ENCODE peak calls at places on chromosomes 1 and 21, in ten cellular contexts. V is dorsolateral prefrontal cortex, E is cardiac muscle cell, G is bronchial epithelial cell, S is epithelial cell of esophagus, Q is colonic mucosa, W is AG09309, T is osteoblast, P is uterus, Z is fibroblast of pulmonary artery. I is an unnamed sample.

GRCh38 chr1:71753746-71754145 is 528.6 kb downstream of the NEGR1 start:
- DNase-seq in W (no peak), G (no peak), T (no peak), E (no peak), V (no peak), Q (no peak), S (no peak), Z (no peak), P (no peak), I (no peak)

GRCh38 chr1:226711976-226712778 is 26.9 kb downstream of the ITPKB start:
- DNase-seq in T (no peak), Z (no peak), G (no peak), S (no peak), V (no peak), P (no peak), W (no peak), Q (no peak), E (no peak), I (no peak)

GRCh38 chr1:156641761-156642264 is at the start of gene BCAN:
- DNase-seq in Z (peak), W (no peak), S (no peak), E (peak), Q (no peak), V (peak), G (no peak), P (peak), T (peak), I (peak)

GRCh38 chr1:110319332-110320167 is 19.6 kb upstream of the RBM15 start:
- DNase-seq in Q (no peak), S (peak), P (no peak), E (no peak), V (no peak), Z (peak), W (no peak), G (peak), T (no peak), I (no peak)

GRCh38 chr1:226939439-226940028 is 560 bp upstream of the COQ8A start:
- DNase-seq in Z (no peak), G (no peak), V (peak), T (peak), S (peak), Q (peak), E (peak), W (no peak), P (peak), I (peak)

GRCh38 chr21:16563795-16564194 is 834.0 kb downstream of the USP25 start:
- DNase-seq in T (no peak), E (peak), Z (peak), P (no peak), V (no peak), W (no peak), Q (no peak), S (no peak), G (no peak), I (no peak)

GRCh38 chr1:65820983-65821382 is 28.3 kb downstream of the PDE4B start:
- DNase-seq in Z (peak), P (no peak), W (peak), Q (no peak), T (peak), V (no peak), E (peak), G (peak), S (peak), I (no peak)

GRCh38 chr1:203186446-203187305 is at the start of gene CHI3L1:
- DNase-seq in E (peak), Q (no peak), Z (peak), S (peak), W (no peak), T (peak), G (peak), P (peak), V (no peak), I (no peak)

GRCh38 chr1:171676823-171677222 is 24.3 kb upstream of the MYOC start:
- DNase-seq in S (no peak), G (no peak), E (no peak), W (no peak), Z (no peak), V (no peak), T (no peak), Q (peak), P (no peak), I (no peak)

GRCh38 chr1:19730793-19731192 is 66.1 kb downstream of the HTR6 start:
- DNase-seq in T (no peak), W (no peak), P (no peak), V (no peak), Z (no peak), G (no peak), E (no peak), Q (no peak), S (no peak), I (no peak)

GRCh38 chr21:18832950-18833349 is 429.4 kb upstream of the TMPRSS15 start:
- DNase-seq in Z (peak), V (no peak), Q (no peak), E (peak), T (no peak), P (no peak), S (peak), G (peak), W (no peak), I (no peak)

GRCh38 chr1:57307382-57307781 is 116.5 kb downstream of the DAB1 start:
- DNase-seq in Q (peak), S (peak), G (peak), W (no peak), E (no peak), V (no peak), Z (no peak), P (no peak), T (no peak), I (no peak)

GRCh38 chr21:26801524-26801923 is 43.7 kb downstream of the ADAMTS1 start:
- DNase-seq in E (peak), V (no peak), P (no peak), Z (peak), T (no peak), S (no peak), W (peak), Q (no peak), G (no peak), I (no peak)

GRCh38 chr1:228400692-228401454 is 5.8 kb downstream of the TRIM11 start:
- DNase-seq in Z (no peak), Q (no peak), W (no peak), T (peak), P (no peak), E (no peak), G (no peak), V (no peak), S (no peak), I (no peak)

GRCh38 chr1:109658533-109659051 is 2.7 kb downstream of the GSTM4 start:
- DNase-seq in E (no peak), W (no peak), P (no peak), S (no peak), Q (no peak), V (no peak), G (no peak), Z (no peak), T (no peak), I (no peak)

GRCh38 chr21:31553461-31553860 is 106.0 kb upstream of the SOD1 start:
- DNase-seq in V (no peak), Q (no peak), T (no peak), S (no peak), G (no peak), Z (no peak), E (no peak), P (no peak), W (no peak), I (no peak)

GRCh38 chr1:65476327-65476726 is 55.9 kb downstream of the LEPR start:
- DNase-seq in Z (no peak), Q (no peak), V (no peak), T (no peak), S (no peak), G (no peak), W (no peak), E (no peak), P (no peak), I (no peak)

GRCh38 chr1:24308365-24309015 is 10.7 kb upstream of the GRHL3 start:
- DNase-seq in E (peak), V (no peak), Z (peak), W (no peak), S (no peak), P (no peak), G (no peak), Q (no peak), T (peak), I (no peak)

GRCh38 chr1:184870319-184870718 is 104.0 kb downstream of the NIBAN1 start:
- DNase-seq in Z (no peak), E (no peak), V (no peak), G (no peak), W (no peak), T (no peak), P (no peak), Q (no peak), S (no peak), I (no peak)

GRCh38 chr1:97412737-97413136 is 508.1 kb downstream of the DPYD start:
- DNase-seq in Z (no peak), S (peak), T (peak), V (no peak), Q (no peak), G (peak), P (no peak), W (no peak), E (peak), I (no peak)

GRCh38 chr21:46634427-46634826 is 1.0 kb upstream of the PRMT2 start:
- DNase-seq in W (no peak), S (no peak), P (no peak), Q (peak), V (no peak), G (no peak), T (no peak), E (no peak), Z (no peak), I (no peak)

GRCh38 chr21:46636550-46637289 is 1.2 kb downstream of the PRMT2 start:
- DNase-seq in T (no peak), V (no peak), S (no peak), Q (no peak), Z (no peak), P (no peak), E (no peak), G (no peak), W (no peak), I (no peak)

GRCh38 chr21:46636181-46636512 is 673 bp downstream of the PRMT2 start:
- DNase-seq in E (no peak), S (no peak), P (no peak), W (no peak), G (no peak), T (no peak), V (no peak), Z (no peak), Q (no peak), I (no peak)

GRCh38 chr21:46634966-46635323 is 529 bp upstream of the PRMT2 start:
- DNase-seq in W (peak), Z (peak), E (peak), P (no peak), V (peak), T (peak), G (peak), Q (peak), S (peak), I (no peak)

GRCh38 chr21:46635324-46636180 is at the start of gene PRMT2:
- DNase-seq in P (peak), T (peak), W (peak), G (peak), Q (peak), Z (peak), E (peak), V (peak), S (peak), I (peak)
- TF ChIP-seq CTCF in P (peak), T (no peak), W (no peak), G (no peak), Q (no peak), Z (no peak), E (no peak), V (peak), S (no peak), I (no peak)

GRCh38 chr1:77143529-77144121 is 75.6 kb downstream of the PIGK start:
- DNase-seq in P (no peak), V (no peak), G (peak), Z (peak), E (peak), W (no peak), Q (no peak), S (peak), T (no peak), I (no peak)
- TF ChIP-seq CTCF in P (no peak), V (peak), G (no peak), Z (peak), E (peak), W (peak), Q (peak), S (peak), T (peak), I (no peak)

GRCh38 chr1:60977661-60978060 is 104.7 kb upstream of the NFIA start:
- DNase-seq in P (no peak), T (no peak), Q (no peak), Z (no peak), G (no peak), V (no peak), S (no peak), W (no peak), E (no peak), I (no peak)
- TF ChIP-seq CTCF in P (no peak), T (no peak), Q (no peak), Z (no peak), G (no peak), V (no peak), S (no peak), W (no peak), E (no peak), I (no peak)

DNA sequence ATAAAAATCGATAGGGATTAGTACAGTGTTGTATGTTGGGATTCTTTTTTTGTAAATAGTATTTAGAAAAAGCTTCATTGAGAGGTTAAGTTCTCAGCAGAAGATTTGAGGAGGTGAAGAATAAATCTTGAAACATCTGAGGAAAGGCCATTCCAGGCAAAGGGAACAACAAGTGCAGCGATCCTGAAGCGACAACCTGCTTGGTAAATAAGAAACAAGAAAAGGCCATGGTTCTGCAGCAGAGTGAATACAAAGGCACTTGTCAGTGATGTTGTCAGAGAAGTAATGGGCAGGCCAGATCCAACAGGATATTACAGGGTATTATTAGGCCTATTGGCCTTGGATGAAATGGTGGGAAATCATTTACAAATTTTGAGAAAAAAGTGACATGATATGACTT is 959.9 kb downstream of the PLA2G4A start:
- DNase-seq in S (no peak), P (no peak), Q (no peak), G (no peak), E (no peak), W (no peak), V (no peak), T (no peak), Z (no peak), I (no peak)
- TF ChIP-seq CTCF in S (no peak), P (no peak), Q (no peak), G (no peak), E (no peak), W (no peak), V (no peak), T (no peak), Z (no peak), I (no peak)

GRCh38 chr1:63593887-63594617 is 841 bp downstream of the PGM1 start:
- DNase-seq in W (peak), P (peak), Z (peak), T (peak), Q (peak), S (peak), V (no peak), E (peak), G (peak), I (peak)
- TF ChIP-seq CTCF in W (no peak), P (no peak), Z (no peak), T (no peak), Q (no peak), S (no peak), V (no peak), E (no peak), G (no peak), I (no peak)

GRCh38 chr1:154182342-154183044 is 9.4 kb downstream of the TPM3 start:
- DNase-seq in V (peak), E (peak), G (peak), S (peak), W (no peak), Q (peak), T (peak), P (peak), Z (peak), I (peak)
- TF ChIP-seq CTCF in V (no peak), E (peak), G (no peak), S (no peak), W (no peak), Q (no peak), T (no peak), P (no peak), Z (no peak), I (no peak)

GRCh38 chr1:220353229-220354012 is 81.2 kb upstream of the RAB3GAP2 start:
- DNase-seq in V (no peak), G (no peak), Q (no peak), W (no peak), Z (no peak), P (no peak), T (no peak), E (no peak), S (no peak), I (no peak)
- TF ChIP-seq CTCF in V (no peak), G (no peak), Q (no peak), W (no peak), Z (no peak), P (no peak), T (no peak), E (no peak), S (no peak), I (no peak)